ENCODE peak calls at places on chromosome 4, in ten cellular contexts. B is body of pancreas, T is cardiac fibroblast, E is lower lobe of right lung, F is endodermal cell, R is neural progenitor cell, W is ovary, G is fibroblast of pulmonary artery, D is astrocyte of the spinal cord, L is NB4. K is an unnamed sample.

GRCh38 chr4:77209012-77209411 is 52.0 kb downstream of the CCNG2 start:
- DNase-seq in G (no peak), F (no peak), W (no peak), T (no peak), D (no peak), L (no peak), R (no peak), B (no peak), E (no peak), K (no peak)

GRCh38 chr4:145482209-145483021 is 762 bp downstream of the SMAD1 start:
- DNase-seq in F (peak), L (peak), G (peak), E (peak), W (peak), T (peak), R (peak), D (peak), B (peak), K (peak)

GRCh38 chr4:105520819-105521790 is 31.3 kb upstream of the ARHGEF38 start:
- DNase-seq in E (no peak), T (peak), L (peak), R (peak), W (no peak), G (peak), F (peak), B (peak), D (peak), K (peak)

GRCh38 chr4:113645771-113646455 is 115.6 kb downstream of the CAMK2D start:
- DNase-seq in D (peak), T (peak), R (peak), W (no peak), E (no peak), G (peak), B (peak), L (no peak), F (peak), K (no peak)

GRCh38 chr4:178264001-178264400 is 821.8 kb upstream of the AGA start:
- DNase-seq in W (no peak), F (no peak), E (no peak), T (no peak), D (no peak), L (no peak), G (no peak), B (no peak), R (peak), K (no peak)

GRCh38 chr4:80240976-80241375 is 25.5 kb upstream of the FGF5 start:
- DNase-seq in F (no peak), G (no peak), L (no peak), R (no peak), E (no peak), W (no peak), T (peak), D (peak), B (no peak), K (peak)

GRCh38 chr4:147975325-147975724 is 243.4 kb downstream of the ARHGAP10 start:
- DNase-seq in G (peak), E (no peak), T (peak), L (no peak), R (no peak), F (no peak), W (no peak), D (no peak), B (no peak), K (no peak)

GRCh38 chr4:114272226-114272625 is 292.8 kb upstream of the ARSJ start:
- DNase-seq in R (no peak), B (no peak), L (peak), G (peak), D (peak), F (no peak), E (no peak), T (peak), W (no peak), K (peak)

GRCh38 chr4:166846939-166847338 is 387.4 kb downstream of the SPOCK3 start:
- DNase-seq in R (no peak), D (no peak), T (no peak), G (no peak), E (no peak), F (no peak), L (no peak), B (no peak), W (no peak), K (peak)

GRCh38 chr4:41339812-41340809 is 83.4 kb downstream of the UCHL1 start:
- DNase-seq in E (no peak), G (peak), W (no peak), T (no peak), D (peak), F (peak), R (peak), B (no peak), L (no peak), K (no peak)
- TF ChIP-seq CTCF in E (no peak), G (no peak), W (peak), T (no peak), D (no peak), F (peak), R (no peak), B (no peak), L (no peak), K (no peak)

GRCh38 chr4:15110120-15110571 is 107.9 kb downstream of the CPEB2 start:
- DNase-seq in F (no peak), W (no peak), E (no peak), R (no peak), G (no peak), B (no peak), D (no peak), L (no peak), T (no peak), K (no peak)
- H3K4me3 ChIP-seq in F (no peak), W (no peak), E (no peak), R (no peak), G (no peak), B (no peak), D (no peak), L (no peak), T (no peak), K (no peak)

DNA sequence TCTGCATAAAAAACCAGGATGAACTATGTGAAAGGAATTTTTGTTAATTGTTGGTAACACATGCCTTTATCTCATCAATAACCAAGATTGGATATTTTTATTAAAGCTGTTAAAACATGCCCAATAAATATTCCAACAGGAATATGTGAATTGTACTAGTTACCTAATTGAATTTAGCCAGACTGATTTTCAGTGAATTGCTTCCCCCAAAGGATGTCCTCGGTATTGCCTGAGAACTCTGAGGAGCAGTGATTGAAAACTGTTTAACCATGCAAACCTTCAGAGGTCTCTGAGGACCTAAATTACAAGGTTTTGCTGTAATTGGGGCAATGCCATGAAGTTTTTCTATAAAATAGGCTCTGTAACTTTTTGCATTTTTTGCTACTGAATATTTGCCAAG is 66.6 kb downstream of the BLTP1 start:
- DNase-seq in L (no peak), T (peak), W (no peak), B (no peak), R (peak), G (peak), D (peak), F (peak), E (no peak), K (peak)
- TF ChIP-seq CTCF in L (peak), T (peak), W (no peak), B (no peak), R (peak), G (peak), D (peak), F (peak), E (peak), K (peak)

GRCh38 chr4:40201898-40202297 is 5.1 kb downstream of the RHOH start:
- DNase-seq in D (no peak), E (no peak), G (no peak), T (no peak), F (no peak), R (no peak), B (no peak), W (no peak), L (no peak), K (peak)

GRCh38 chr4:40199179-40199670 is 2.4 kb downstream of the RHOH start:
- DNase-seq in F (no peak), B (no peak), T (no peak), D (no peak), L (no peak), G (no peak), E (no peak), R (no peak), W (no peak), K (peak)

GRCh38 chr4:40199999-40200880 is 3.4 kb downstream of the RHOH start:
- DNase-seq in E (no peak), T (peak), F (no peak), G (no peak), D (peak), R (no peak), B (peak), W (no peak), L (peak), K (peak)

GRCh38 chr4:40202474-40202873 is 5.6 kb downstream of the RHOH start:
- DNase-seq in T (no peak), R (no peak), E (no peak), D (no peak), F (no peak), B (no peak), W (no peak), G (no peak), L (no peak), K (peak)

DNA sequence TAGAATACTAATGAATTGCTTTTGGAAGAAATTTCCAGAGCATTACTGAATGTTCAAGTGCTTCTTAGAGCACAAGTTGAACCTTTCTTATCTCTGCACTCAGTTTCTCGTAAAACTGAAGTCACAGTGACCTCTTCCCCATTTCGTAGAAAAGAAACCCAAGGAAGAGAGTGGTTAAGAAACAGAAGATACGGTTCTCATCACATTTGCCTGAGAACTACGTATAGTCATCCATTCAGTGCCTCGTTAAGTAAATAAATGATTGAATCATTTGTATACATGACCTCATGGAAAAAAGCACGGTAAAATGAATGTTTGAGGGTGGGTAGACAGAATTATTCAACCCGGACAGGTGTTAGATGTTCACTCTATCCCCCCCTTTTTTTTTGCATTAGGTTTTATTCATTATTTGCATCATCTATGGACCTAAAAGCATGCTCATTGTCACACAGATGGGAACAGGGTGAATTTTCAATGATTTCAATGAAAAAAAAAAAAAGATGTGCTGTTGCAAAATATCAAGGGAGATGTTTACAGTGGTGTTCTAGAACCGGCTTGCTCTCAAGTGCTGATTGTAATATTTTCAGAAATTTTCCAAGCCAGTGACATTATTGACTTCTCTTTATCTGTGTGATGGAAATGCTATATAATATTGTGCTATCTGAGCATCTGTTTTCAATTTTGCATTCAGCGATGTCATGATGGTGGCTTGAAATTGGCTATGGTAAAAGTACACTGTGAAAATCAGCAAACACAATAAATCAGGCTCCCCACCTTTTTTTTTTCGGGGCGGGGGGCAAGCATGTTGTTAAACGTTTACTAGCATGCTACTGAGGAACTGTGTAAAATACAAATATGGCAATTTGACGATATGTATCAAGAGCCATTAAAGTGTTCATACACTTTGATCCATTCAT is 4.3 kb downstream of the RHOH start:
- DNase-seq in F (no peak), L (peak), D (no peak), E (no peak), G (no peak), T (no peak), W (no peak), B (no peak), R (no peak), K (peak)
- H3K4me3 ChIP-seq in F (no peak), L (peak), D (no peak), E (peak), G (no peak), T (no peak), W (no peak), B (no peak), R (no peak), K (peak)

GRCh38 chr4:170988446-170988845 is 824.8 kb upstream of the GALNTL6 start:
- DNase-seq in G (no peak), R (no peak), B (no peak), W (no peak), F (no peak), T (no peak), L (no peak), E (no peak), D (no peak), K (no peak)

DNA sequence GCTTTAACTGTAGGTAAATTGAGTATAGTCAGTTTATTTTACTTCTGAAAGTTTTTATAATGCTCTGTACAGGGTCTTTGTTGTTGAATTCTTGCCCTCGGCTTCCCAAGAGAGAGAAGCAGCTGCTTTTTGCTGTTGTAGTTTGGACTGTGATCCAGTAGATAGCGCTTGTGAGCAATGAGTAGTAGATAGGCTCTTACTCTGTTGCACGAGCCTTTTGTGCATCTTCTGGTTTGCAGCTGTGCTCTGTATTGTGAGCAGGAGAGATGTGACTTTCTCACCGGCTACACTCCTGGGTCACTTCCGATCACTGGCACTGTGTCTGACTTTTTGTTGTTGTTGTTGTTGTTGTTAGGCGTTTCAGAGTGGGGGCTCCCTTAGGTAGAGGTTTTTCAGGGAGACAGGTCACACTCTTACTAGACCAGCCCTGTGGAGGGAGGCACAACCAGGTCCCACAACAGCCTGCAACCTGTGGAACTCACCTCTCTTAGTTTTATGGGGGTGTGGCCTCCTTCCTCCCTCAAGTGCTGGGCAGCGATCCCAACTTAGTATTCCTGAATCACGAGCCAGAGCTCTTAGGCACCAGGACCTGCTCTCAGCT is 822.1 kb upstream of the GALNTL6 start:
- DNase-seq in E (no peak), T (no peak), R (peak), F (peak), D (no peak), W (no peak), B (peak), G (no peak), L (peak), K (peak)
- TF ChIP-seq CTCF in E (peak), T (peak), R (peak), F (peak), D (peak), W (no peak), B (peak), G (no peak), L (peak), K (peak)